ENCODE peak calls at places on chromosomes 5 and 9, in six cellular contexts. One of them, this sample, is unnamed.

GRCh38 chr5:143051244-143052058 is 281.3 kb downstream of the ARHGAP26 start:
- DNase-seq in SK-N-SH: no peak
- DNase-seq in WERI-Rb-1: no peak
- DNase-seq in psoas muscle: no peak
- DNase-seq in ovary: peak; percentile 32
- DNase-seq in pancreas: no peak
- DNase-seq in this sample: no peak

GRCh38 chr5:159184858-159185381 is 24.4 kb downstream of the RNF145 start:
- DNase-seq in SK-N-SH: no peak
- DNase-seq in WERI-Rb-1: no peak
- DNase-seq in psoas muscle: no peak
- DNase-seq in ovary: no peak
- DNase-seq in pancreas: no peak
- DNase-seq in this sample: no peak

GRCh38 chr5:31442253-31442820 is 89.6 kb downstream of the DROSHA start:
- DNase-seq in SK-N-SH: no peak
- DNase-seq in WERI-Rb-1: no peak
- DNase-seq in psoas muscle: no peak
- DNase-seq in ovary: no peak
- DNase-seq in pancreas: no peak
- DNase-seq in this sample: no peak

GRCh38 chr5:140148508-140148907 is 22.8 kb downstream of the IGIP start:
- DNase-seq in SK-N-SH: peak; percentile 61
- DNase-seq in WERI-Rb-1: peak; percentile 48
- DNase-seq in psoas muscle: no peak
- DNase-seq in ovary: no peak
- DNase-seq in pancreas: no peak
- DNase-seq in this sample: no peak

GRCh38 chr9:6645153-6646027 is at the start of gene GLDC:
- DNase-seq in SK-N-SH: peak; percentile 98
- DNase-seq in WERI-Rb-1: peak; percentile 89
- DNase-seq in psoas muscle: peak; percentile 75
- DNase-seq in ovary: no peak
- DNase-seq in pancreas: peak; percentile 74
- DNase-seq in this sample: no peak

GRCh38 chr9:118303216-118303615 is 599.0 kb downstream of the TLR4 start:
- DNase-seq in SK-N-SH: no peak
- DNase-seq in WERI-Rb-1: no peak
- DNase-seq in psoas muscle: no peak
- DNase-seq in ovary: no peak
- DNase-seq in pancreas: no peak
- DNase-seq in this sample: no peak

GRCh38 chr5:172897691-172898512 is 61.3 kb upstream of the RPL26L1 start:
- DNase-seq in SK-N-SH: no peak
- DNase-seq in WERI-Rb-1: peak; percentile 27
- DNase-seq in psoas muscle: peak; percentile 50
- DNase-seq in ovary: peak; percentile 42
- DNase-seq in pancreas: peak; percentile 13
- DNase-seq in this sample: no peak

GRCh38 chr5:73963021-73963420 is 337.0 kb downstream of the ARHGEF28 start:
- DNase-seq in SK-N-SH: no peak
- DNase-seq in WERI-Rb-1: no peak
- DNase-seq in psoas muscle: no peak
- DNase-seq in ovary: no peak
- DNase-seq in pancreas: no peak
- DNase-seq in this sample: no peak

GRCh38 chr5:140312067-140312790 is 9.3 kb upstream of the PFDN1 start:
- DNase-seq in SK-N-SH: no peak
- DNase-seq in WERI-Rb-1: no peak
- DNase-seq in psoas muscle: no peak
- DNase-seq in ovary: no peak
- DNase-seq in pancreas: no peak
- DNase-seq in this sample: no peak

GRCh38 chr9:104068546-104068945 is 25.6 kb upstream of the SMC2 start:
- DNase-seq in SK-N-SH: no peak
- DNase-seq in WERI-Rb-1: no peak
- DNase-seq in psoas muscle: no peak
- DNase-seq in ovary: no peak
- DNase-seq in pancreas: no peak
- DNase-seq in this sample: no peak

GRCh38 chr5:78920604-78921003 is 64.5 kb downstream of the ARSB start:
- DNase-seq in SK-N-SH: peak; percentile 37
- DNase-seq in WERI-Rb-1: no peak
- DNase-seq in psoas muscle: no peak
- DNase-seq in ovary: no peak
- DNase-seq in pancreas: no peak
- DNase-seq in this sample: no peak

GRCh38 chr9:113541019-113541900 is 77.7 kb downstream of the RGS3 start:
- DNase-seq in SK-N-SH: peak; percentile 62
- DNase-seq in WERI-Rb-1: peak; percentile 66
- DNase-seq in psoas muscle: no peak
- DNase-seq in ovary: no peak
- DNase-seq in pancreas: no peak
- DNase-seq in this sample: peak; percentile 67

GRCh38 chr5:89437450-89438435 is 554.8 kb upstream of the MEF2C start:
- DNase-seq in SK-N-SH: no peak
- DNase-seq in WERI-Rb-1: no peak
- DNase-seq in psoas muscle: no peak
- DNase-seq in ovary: no peak
- DNase-seq in pancreas: no peak
- DNase-seq in this sample: no peak

GRCh38 chr5:7078901-7079300 is 317.0 kb upstream of the ADCY2 start:
- DNase-seq in SK-N-SH: peak; percentile 10
- DNase-seq in WERI-Rb-1: peak; percentile 71
- DNase-seq in psoas muscle: no peak
- DNase-seq in ovary: no peak
- DNase-seq in pancreas: no peak
- DNase-seq in this sample: no peak

GRCh38 chr9:105116047-105116868 is 128.2 kb upstream of the SLC44A1 start:
- DNase-seq in SK-N-SH: no peak
- DNase-seq in WERI-Rb-1: no peak
- DNase-seq in psoas muscle: peak; percentile 55
- DNase-seq in ovary: no peak
- DNase-seq in pancreas: no peak
- DNase-seq in this sample: no peak

GRCh38 chr9:130662099-130662926 is 2.1 kb upstream of the PRDM12 start:
- DNase-seq in SK-N-SH: peak; percentile 51
- DNase-seq in WERI-Rb-1: peak; percentile 35
- DNase-seq in psoas muscle: no peak
- DNase-seq in ovary: no peak
- DNase-seq in pancreas: no peak
- DNase-seq in this sample: no peak

GRCh38 chr9:130661461-130662098 is 2.8 kb upstream of the PRDM12 start:
- DNase-seq in SK-N-SH: peak; percentile 61
- DNase-seq in WERI-Rb-1: no peak
- DNase-seq in psoas muscle: no peak
- DNase-seq in ovary: no peak
- DNase-seq in pancreas: no peak
- DNase-seq in this sample: no peak

GRCh38 chr9:130660326-130660682 is 4.1 kb upstream of the PRDM12 start:
- DNase-seq in SK-N-SH: no peak
- DNase-seq in WERI-Rb-1: no peak
- DNase-seq in psoas muscle: no peak
- DNase-seq in ovary: no peak
- DNase-seq in pancreas: no peak
- DNase-seq in this sample: no peak

GRCh38 chr9:130659699-130660248 is 4.6 kb upstream of the PRDM12 start:
- DNase-seq in SK-N-SH: peak; percentile 56
- DNase-seq in WERI-Rb-1: peak; percentile 35
- DNase-seq in psoas muscle: no peak
- DNase-seq in ovary: no peak
- DNase-seq in pancreas: no peak
- DNase-seq in this sample: no peak

DNA sequence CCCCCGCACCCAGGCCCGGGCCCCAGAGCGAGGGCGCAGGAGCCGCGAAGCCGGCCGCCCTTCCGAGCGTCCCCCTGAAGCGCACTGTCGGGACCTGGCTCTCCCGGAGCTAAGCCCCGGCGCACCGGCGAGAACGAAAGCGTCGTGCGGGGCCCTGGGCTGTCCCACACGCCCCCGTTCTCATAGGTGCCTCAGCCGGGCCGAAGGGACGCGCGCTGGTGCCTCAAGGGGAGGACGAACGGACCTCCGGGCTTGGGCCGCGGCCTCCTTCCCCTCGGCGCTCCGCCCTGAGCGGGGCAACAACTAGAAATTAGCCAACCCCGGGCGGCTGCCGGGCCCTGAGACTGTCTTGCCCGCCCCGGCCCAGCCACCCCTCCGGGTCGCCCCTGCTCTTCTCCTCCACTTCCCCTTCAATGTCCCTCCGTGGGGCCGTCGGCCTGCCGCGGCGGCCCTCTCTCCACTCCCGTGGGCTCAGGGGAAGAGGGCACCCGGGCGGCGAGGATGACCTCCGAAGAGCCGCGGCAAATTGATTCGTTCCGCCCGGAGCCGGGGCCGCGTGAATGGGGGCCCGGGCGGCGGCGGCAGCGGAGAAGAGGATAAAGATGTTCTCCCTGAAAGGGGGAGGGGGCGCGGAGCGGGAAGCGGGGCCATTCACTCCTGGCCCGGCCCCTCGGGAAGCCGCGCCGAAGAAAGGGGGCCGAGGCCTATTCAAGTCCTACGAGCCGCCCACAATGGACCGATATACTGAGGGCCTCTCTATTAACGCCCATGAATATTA is 3.5 kb upstream of the PRDM12 start:
- DNase-seq in SK-N-SH: peak; percentile 65
- DNase-seq in WERI-Rb-1: peak; percentile 33
- DNase-seq in psoas muscle: no peak
- DNase-seq in ovary: no peak
- DNase-seq in pancreas: peak; percentile 55
- DNase-seq in this sample: no peak
- H3K4me3 ChIP-seq in SK-N-SH: peak overlapping the region; percentile 14
- H3K4me3 ChIP-seq in WERI-Rb-1: peak overlapping the region; percentile 35
- H3K4me3 ChIP-seq in psoas muscle: peak overlapping the region; percentile 64
- H3K4me3 ChIP-seq in ovary: peak overlapping the region; percentile 32
- H3K4me3 ChIP-seq in pancreas: peak overlapping the region; percentile 50
- H3K4me3 ChIP-seq in this sample: peak overlapping the region; percentile 19

GRCh38 chr5:77012601-77013000 is 17.6 kb upstream of the AGGF1 start:
- DNase-seq in SK-N-SH: no peak
- DNase-seq in WERI-Rb-1: no peak
- DNase-seq in psoas muscle: no peak
- DNase-seq in ovary: no peak
- DNase-seq in pancreas: no peak
- DNase-seq in this sample: no peak

GRCh38 chr5:77016962-77017361 is 13.2 kb upstream of the AGGF1 start:
- DNase-seq in SK-N-SH: no peak
- DNase-seq in WERI-Rb-1: no peak
- DNase-seq in psoas muscle: no peak
- DNase-seq in ovary: no peak
- DNase-seq in pancreas: no peak
- DNase-seq in this sample: no peak

GRCh38 chr5:77017668-77018067 is 12.5 kb upstream of the AGGF1 start:
- DNase-seq in SK-N-SH: no peak
- DNase-seq in WERI-Rb-1: no peak
- DNase-seq in psoas muscle: no peak
- DNase-seq in ovary: no peak
- DNase-seq in pancreas: no peak
- DNase-seq in this sample: no peak

GRCh38 chr5:77011498-77011897 is 18.7 kb upstream of the AGGF1 start:
- DNase-seq in SK-N-SH: no peak
- DNase-seq in WERI-Rb-1: no peak
- DNase-seq in psoas muscle: no peak
- DNase-seq in ovary: no peak
- DNase-seq in pancreas: no peak
- DNase-seq in this sample: no peak

GRCh38 chr5:77015938-77016569 is 14.2 kb upstream of the AGGF1 start:
- DNase-seq in SK-N-SH: no peak
- DNase-seq in WERI-Rb-1: no peak
- DNase-seq in psoas muscle: no peak
- DNase-seq in ovary: no peak
- DNase-seq in pancreas: no peak
- DNase-seq in this sample: no peak
- TF ChIP-seq CTCF in SK-N-SH: peak; percentile 53
- TF ChIP-seq CTCF in WERI-Rb-1: peak; percentile 27
- TF ChIP-seq CTCF in psoas muscle: no peak
- TF ChIP-seq CTCF in ovary: no peak
- TF ChIP-seq CTCF in pancreas: no peak
- TF ChIP-seq CTCF in this sample: peak; percentile 73

GRCh38 chr9:97500263-97500662 is 1.2 kb upstream of the TMOD1 start:
- DNase-seq in SK-N-SH: no peak
- DNase-seq in WERI-Rb-1: no peak
- DNase-seq in psoas muscle: no peak
- DNase-seq in ovary: no peak
- DNase-seq in pancreas: no peak
- DNase-seq in this sample: no peak

GRCh38 chr9:97500765-97501176 is 695 bp upstream of the TMOD1 start:
- DNase-seq in SK-N-SH: no peak
- DNase-seq in WERI-Rb-1: no peak
- DNase-seq in psoas muscle: no peak
- DNase-seq in ovary: no peak
- DNase-seq in pancreas: no peak
- DNase-seq in this sample: no peak

GRCh38 chr9:97501972-97502221 is 431 bp downstream of the TMOD1 start:
- DNase-seq in SK-N-SH: peak; percentile 73
- DNase-seq in WERI-Rb-1: no peak
- DNase-seq in psoas muscle: no peak
- DNase-seq in ovary: no peak
- DNase-seq in pancreas: no peak
- DNase-seq in this sample: no peak

GRCh38 chr9:97502222-97502983 is 937 bp downstream of the TMOD1 start:
- DNase-seq in SK-N-SH: no peak
- DNase-seq in WERI-Rb-1: no peak
- DNase-seq in psoas muscle: peak; percentile 81
- DNase-seq in ovary: peak; percentile 61
- DNase-seq in pancreas: peak; percentile 80
- DNase-seq in this sample: no peak

GRCh38 chr9:97501177-97501971 is at the start of gene TMOD1:
- DNase-seq in SK-N-SH: peak; percentile 99
- DNase-seq in WERI-Rb-1: peak; percentile 69
- DNase-seq in psoas muscle: peak; percentile 90
- DNase-seq in ovary: peak; percentile 84
- DNase-seq in pancreas: peak; percentile 86
- DNase-seq in this sample: peak; percentile 57
- H3K27me3 ChIP-seq in SK-N-SH: peaks cover 48% of the 10 kb centered on the region
- H3K27me3 ChIP-seq in WERI-Rb-1: peaks cover 17% of the 10 kb centered on the region
- H3K27me3 ChIP-seq in psoas muscle: no peaks in the 10 kb centered on the region
- H3K27me3 ChIP-seq in ovary: no peaks in the 10 kb centered on the region
- H3K27me3 ChIP-seq in pancreas: no peaks in the 10 kb centered on the region
- H3K27me3 ChIP-seq in this sample: no peaks in the 10 kb centered on the region

GRCh38 chr9:95719354-95719753 is 156.1 kb upstream of the ERCC6L2 start:
- DNase-seq in SK-N-SH: no peak
- DNase-seq in WERI-Rb-1: no peak
- DNase-seq in psoas muscle: no peak
- DNase-seq in ovary: no peak
- DNase-seq in pancreas: no peak
- DNase-seq in this sample: no peak

GRCh38 chr9:95718263-95718662 is 157.2 kb upstream of the ERCC6L2 start:
- DNase-seq in SK-N-SH: no peak
- DNase-seq in WERI-Rb-1: no peak
- DNase-seq in psoas muscle: no peak
- DNase-seq in ovary: no peak
- DNase-seq in pancreas: no peak
- DNase-seq in this sample: no peak

GRCh38 chr9:95720496-95720895 is 155.0 kb upstream of the ERCC6L2 start:
- DNase-seq in SK-N-SH: no peak
- DNase-seq in WERI-Rb-1: no peak
- DNase-seq in psoas muscle: no peak
- DNase-seq in ovary: no peak
- DNase-seq in pancreas: no peak
- DNase-seq in this sample: no peak

GRCh38 chr9:95722141-95722540 is 153.3 kb upstream of the ERCC6L2 start:
- DNase-seq in SK-N-SH: no peak
- DNase-seq in WERI-Rb-1: no peak
- DNase-seq in psoas muscle: no peak
- DNase-seq in ovary: no peak
- DNase-seq in pancreas: no peak
- DNase-seq in this sample: no peak

GRCh38 chr9:95721132-95721531 is 154.4 kb upstream of the ERCC6L2 start:
- DNase-seq in SK-N-SH: peak; percentile 47
- DNase-seq in WERI-Rb-1: no peak
- DNase-seq in psoas muscle: no peak
- DNase-seq in ovary: no peak
- DNase-seq in pancreas: no peak
- DNase-seq in this sample: no peak
- H3K4me3 ChIP-seq in SK-N-SH: no peak overlapping the region
- H3K4me3 ChIP-seq in WERI-Rb-1: no peak overlapping the region
- H3K4me3 ChIP-seq in psoas muscle: no peak overlapping the region
- H3K4me3 ChIP-seq in ovary: no peak overlapping the region
- H3K4me3 ChIP-seq in pancreas: no peak overlapping the region
- H3K4me3 ChIP-seq in this sample: no peak overlapping the region